ENCODE peak calls at places on chromosomes 11 and 22, in nine cellular contexts. O, B, C, I, Y, Q, R, A and S are unnamed samples.

GRCh38 chr11:61636676-61637075 is 43.5 kb upstream of the DAGLA start:
- DNase-seq in I (no peak), A (no peak), Y (no peak), C (no peak), B (no peak), Q (no peak), R (no peak), O (no peak), S (no peak)

GRCh38 chr11:134037093-134037908 is 31.6 kb upstream of the JAM3 start:
- DNase-seq in R (peak; percentile 83), I (peak; percentile 73), Q (peak; percentile 93), C (peak; percentile 74), Y (peak; percentile 91), A (peak; percentile 52), B (peak; percentile 15), O (peak; percentile 28), S (no peak)

GRCh38 chr11:27679136-27680015 is 20.9 kb downstream of the BDNF start:
- DNase-seq in A (no peak), Y (no peak), R (no peak), B (no peak), I (no peak), O (no peak), Q (no peak), C (no peak), S (no peak)

GRCh38 chr22:49968313-49968830 is 7.8 kb downstream of the PIM3 start:
- DNase-seq in A (no peak), O (no peak), I (peak; percentile 45), Q (peak; percentile 65), B (no peak), Y (no peak), C (no peak), R (no peak), S (no peak)

GRCh38 chr11:126440792-126441514 is 85.5 kb downstream of the ST3GAL4 start:
- DNase-seq in B (peak; percentile 65), Y (peak; percentile 84), Q (peak; percentile 91), I (peak; percentile 75), C (peak; percentile 67), O (peak; percentile 61), R (peak; percentile 79), A (peak; percentile 68), S (peak; percentile 74)

GRCh38 chr22:32309585-32310251 is 47.9 kb upstream of the RFPL3 start:
- DNase-seq in O (no peak), B (no peak), Q (no peak), C (no peak), Y (no peak), R (no peak), I (no peak), A (no peak), S (no peak)

GRCh38 chr22:23125512-23126103 is 16.2 kb downstream of the RSPH14 start:
- DNase-seq in B (no peak), A (no peak), O (no peak), I (no peak), R (no peak), C (no peak), Y (no peak), Q (no peak), S (no peak)

GRCh38 chr11:128324531-128325141 is 262.7 kb downstream of the ETS1 start:
- DNase-seq in A (no peak), C (peak; percentile 89), O (no peak), I (peak; percentile 96), Y (no peak), B (no peak), R (no peak), Q (no peak), S (no peak)

GRCh38 chr11:65849771-65850216 is 8.2 kb downstream of the CFL1 start:
- DNase-seq in A (no peak), R (no peak), Y (no peak), Q (peak; percentile 42), C (no peak), I (no peak), B (no peak), O (no peak), S (no peak)

GRCh38 chr22:43296279-43296902 is 46.8 kb downstream of the SCUBE1 start:
- DNase-seq in B (no peak), C (no peak), Q (no peak), R (no peak), A (no peak), O (no peak), Y (no peak), I (no peak), S (no peak)

GRCh38 chr22:43293661-43294392 is 49.3 kb downstream of the SCUBE1 start:
- DNase-seq in C (no peak), R (peak; percentile 74), B (peak; percentile 73), I (no peak), Y (peak; percentile 61), A (no peak), O (peak; percentile 10), Q (no peak), S (no peak)

GRCh38 chr22:43295173-43295572 is 48.0 kb downstream of the SCUBE1 start:
- DNase-seq in R (no peak), A (no peak), B (no peak), Y (no peak), I (no peak), Q (no peak), C (no peak), O (no peak), S (no peak)

GRCh38 chr22:43297246-43298061 is 45.7 kb downstream of the SCUBE1 start:
- DNase-seq in O (no peak), Q (no peak), I (no peak), B (no peak), Y (no peak), R (no peak), C (no peak), A (no peak), S (no peak)

DNA sequence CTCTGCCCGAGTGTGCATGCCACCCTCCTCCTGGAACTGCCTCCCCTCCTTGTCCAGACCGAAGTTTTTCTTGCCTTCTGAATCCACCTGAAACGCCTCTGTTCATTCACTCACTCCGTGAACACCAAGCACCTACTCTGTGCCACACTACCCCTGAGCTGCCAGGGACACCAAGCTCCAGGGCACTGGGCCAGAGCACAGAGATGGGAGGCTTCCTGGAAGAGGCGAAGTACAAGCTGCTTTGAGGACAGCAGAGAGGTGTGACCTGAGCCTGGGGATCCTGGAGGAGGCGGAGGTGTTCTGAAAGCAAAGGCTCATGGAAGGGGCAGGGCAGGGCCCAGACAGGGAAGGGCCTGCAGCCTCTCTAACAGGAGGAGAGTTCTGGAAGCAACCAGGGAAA is 47.5 kb downstream of the SCUBE1 start:
- DNase-seq in I (no peak), B (no peak), A (no peak), C (no peak), O (no peak), R (no peak), Y (no peak), Q (no peak), S (no peak)
- H3K27ac ChIP-seq in I (no peak overlapping the region), B (no peak overlapping the region), A (no peak overlapping the region), C (no peak overlapping the region), O (no peak overlapping the region), R (no peak overlapping the region), Y (no peak overlapping the region), Q (no peak overlapping the region), S (no peak overlapping the region)

GRCh38 chr11:35245786-35246185 is 106.8 kb downstream of the CD44 start:
- DNase-seq in O (no peak), C (no peak), Y (peak; percentile 38), I (no peak), Q (no peak), B (no peak), A (no peak), R (no peak), S (no peak)
- H3K27ac ChIP-seq in O (no peak overlapping the region), C (peak overlapping the region; percentile 66), Y (peak overlapping the region; percentile 93), I (no peak overlapping the region), Q (no peak overlapping the region), B (no peak overlapping the region), A (no peak overlapping the region), R (no peak overlapping the region), S (no peak overlapping the region)

GRCh38 chr11:19321351-19321750 is 80.6 kb upstream of the E2F8 start:
- DNase-seq in I (no peak), O (no peak), C (no peak), R (no peak), Y (no peak), Q (peak; percentile 27), A (no peak), B (no peak), S (no peak)

GRCh38 chr11:19326499-19326898 is 85.8 kb upstream of the E2F8 start:
- DNase-seq in Q (peak; percentile 18), A (no peak), Y (no peak), R (peak; percentile 52), I (no peak), C (no peak), B (no peak), O (no peak), S (no peak)

GRCh38 chr11:19327280-19327679 is 86.5 kb upstream of the E2F8 start:
- DNase-seq in I (no peak), Q (no peak), C (no peak), Y (no peak), B (no peak), O (no peak), A (no peak), R (no peak), S (no peak)

GRCh38 chr11:19320764-19321163 is 80.0 kb upstream of the E2F8 start:
- DNase-seq in C (no peak), Y (no peak), Q (peak; percentile 26), O (no peak), I (no peak), R (no peak), B (no peak), A (no peak), S (no peak)

DNA sequence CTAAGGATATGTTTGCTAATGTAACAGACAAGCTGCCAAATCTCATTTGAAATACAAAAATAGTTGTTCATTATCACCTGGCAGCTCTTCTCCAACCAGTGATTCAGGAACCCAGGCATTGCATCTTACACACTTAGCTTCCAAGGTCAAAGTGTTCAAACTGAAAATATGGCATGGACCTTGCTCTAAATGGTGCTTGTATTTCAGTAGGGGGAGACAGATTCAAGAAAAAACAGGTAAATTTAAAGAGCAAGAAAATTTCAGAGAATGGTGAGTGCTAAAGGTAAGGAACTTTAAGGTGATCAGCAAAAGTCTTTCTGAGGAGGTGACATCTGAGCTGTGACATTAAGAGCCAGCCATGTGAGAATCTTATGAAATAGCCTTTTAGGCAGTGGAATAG is 82.8 kb upstream of the E2F8 start:
- DNase-seq in B (no peak), I (no peak), O (no peak), R (no peak), Y (no peak), Q (no peak), A (no peak), C (no peak), S (no peak)
- H3K27ac ChIP-seq in B (no peak overlapping the region), I (no peak overlapping the region), O (no peak overlapping the region), R (no peak overlapping the region), Y (no peak overlapping the region), Q (no peak overlapping the region), A (no peak overlapping the region), C (no peak overlapping the region), S (no peak overlapping the region)

DNA sequence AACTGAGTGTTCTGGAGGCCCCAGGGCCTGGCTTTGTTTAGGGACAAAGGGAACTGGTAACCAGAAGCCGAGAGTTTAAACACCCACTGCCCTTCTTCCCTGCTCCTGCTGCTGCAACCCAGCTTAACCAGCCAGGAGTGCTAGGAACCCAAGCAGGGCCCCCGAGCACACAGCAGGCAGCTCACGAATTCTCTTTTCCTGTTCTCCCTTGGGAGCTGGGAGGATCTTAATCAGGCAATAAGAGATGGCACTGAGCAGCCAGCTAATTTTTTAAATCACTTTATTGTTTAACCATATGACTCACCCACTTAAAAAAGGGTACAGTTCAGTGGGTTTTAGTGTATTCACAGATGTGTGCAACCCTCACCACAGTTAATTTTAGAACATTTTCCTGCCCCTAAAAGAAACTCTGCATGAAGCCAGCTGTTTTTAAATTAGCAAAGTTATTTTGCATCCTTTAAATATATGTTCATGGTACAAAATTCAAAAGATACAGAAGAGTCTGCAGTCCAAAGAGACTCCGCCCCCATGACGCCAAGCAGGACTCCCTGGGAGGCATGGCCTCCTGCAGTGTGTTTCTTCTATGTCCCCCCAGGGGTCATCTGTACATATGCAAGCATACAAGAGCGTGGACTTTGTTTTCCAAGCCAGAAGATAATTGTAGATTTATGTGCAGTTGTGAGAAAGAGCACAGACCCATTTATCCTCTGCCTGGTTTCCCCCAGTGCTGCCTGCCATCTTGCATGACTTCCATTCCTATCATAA is 18.9 kb upstream of the PPP6R3 start:
- DNase-seq in I (no peak), Y (no peak), Q (no peak), B (no peak), O (peak; percentile 36), A (no peak), R (peak; percentile 23), C (no peak), S (no peak)
- H3K27ac ChIP-seq in I (no peak overlapping the region), Y (no peak overlapping the region), Q (no peak overlapping the region), B (no peak overlapping the region), O (no peak overlapping the region), A (no peak overlapping the region), R (no peak overlapping the region), C (no peak overlapping the region), S (no peak overlapping the region)